ENCODE peak calls at places on chromosomes 12 and 14, in seven cellular contexts. One of them, this sample, is unnamed. For H3K36me3, the result is how much of the 10 kb centered on the place peaks cover.

GRCh38 chr14:104659146-104659545 is 30.3 kb upstream of the INF2 start:
- DNase-seq in GM12878: no peak
- DNase-seq in HepG2: no peak
- DNase-seq in HCT116: no peak
- DNase-seq in H1: no peak
- DNase-seq in SK-N-SH: no peak
- DNase-seq in K562: no peak
- DNase-seq in this sample: no peak

GRCh38 chr12:48765753-48766162 is 23.1 kb downstream of the ADCY6 start:
- DNase-seq in K562: no peak
- DNase-seq in GM12878: no peak
- DNase-seq in H1: no peak
- DNase-seq in SK-N-SH: no peak
- DNase-seq in HepG2: no peak
- DNase-seq in HCT116: no peak
- DNase-seq in this sample: no peak

GRCh38 chr14:65501328-65501727 is 88.8 kb downstream of the FUT8 start:
- DNase-seq in SK-N-SH: no peak
- DNase-seq in H1: no peak
- DNase-seq in GM12878: peak
- DNase-seq in HepG2: no peak
- DNase-seq in HCT116: no peak
- DNase-seq in K562: no peak
- DNase-seq in this sample: no peak

GRCh38 chr12:132190012-132190755 is 45.9 kb downstream of the NOC4L start:
- DNase-seq in SK-N-SH: no peak
- DNase-seq in HCT116: no peak
- DNase-seq in H1: peak
- DNase-seq in K562: no peak
- DNase-seq in GM12878: no peak
- DNase-seq in HepG2: no peak
- DNase-seq in this sample: no peak

GRCh38 chr12:64006211-64006610 is 161.7 kb downstream of the SRGAP1 start:
- DNase-seq in GM12878: no peak
- DNase-seq in K562: no peak
- DNase-seq in H1: no peak
- DNase-seq in HepG2: no peak
- DNase-seq in HCT116: no peak
- DNase-seq in SK-N-SH: no peak
- DNase-seq in this sample: no peak

GRCh38 chr14:31677630-31678029 is 116.4 kb downstream of the NUBPL start:
- DNase-seq in SK-N-SH: no peak
- DNase-seq in HCT116: no peak
- DNase-seq in K562: no peak
- DNase-seq in GM12878: no peak
- DNase-seq in HepG2: peak
- DNase-seq in H1: no peak
- DNase-seq in this sample: no peak

GRCh38 chr12:59283012-59283411 is 312.8 kb upstream of the SLC16A7 start:
- DNase-seq in GM12878: no peak
- DNase-seq in SK-N-SH: no peak
- DNase-seq in HCT116: no peak
- DNase-seq in HepG2: no peak
- DNase-seq in H1: peak
- DNase-seq in K562: no peak
- DNase-seq in this sample: no peak

GRCh38 chr12:81976661-81977060 is 217.5 kb upstream of the PPFIA2 start:
- DNase-seq in HCT116: no peak
- DNase-seq in GM12878: no peak
- DNase-seq in HepG2: no peak
- DNase-seq in K562: no peak
- DNase-seq in H1: no peak
- DNase-seq in SK-N-SH: no peak
- DNase-seq in this sample: no peak

GRCh38 chr14:92531151-92531873 is 17.7 kb downstream of the RIN3 start:
- DNase-seq in H1: no peak
- DNase-seq in SK-N-SH: no peak
- DNase-seq in HCT116: no peak
- DNase-seq in K562: no peak
- DNase-seq in HepG2: no peak
- DNase-seq in GM12878: no peak
- DNase-seq in this sample: no peak

GRCh38 chr12:124391340-124392261 is 96.7 kb downstream of the RFLNA start:
- DNase-seq in HCT116: peak
- DNase-seq in GM12878: peak
- DNase-seq in SK-N-SH: no peak
- DNase-seq in HepG2: no peak
- DNase-seq in K562: no peak
- DNase-seq in H1: no peak
- DNase-seq in this sample: no peak

GRCh38 chr12:132162508-132163031 is 18.3 kb downstream of the NOC4L start:
- DNase-seq in H1: no peak
- DNase-seq in HCT116: no peak
- DNase-seq in SK-N-SH: peak
- DNase-seq in K562: no peak
- DNase-seq in GM12878: no peak
- DNase-seq in HepG2: no peak
- DNase-seq in this sample: no peak

GRCh38 chr12:96047621-96048211 is 12.3 kb upstream of the LTA4H start:
- DNase-seq in SK-N-SH: no peak
- DNase-seq in K562: no peak
- DNase-seq in H1: no peak
- DNase-seq in GM12878: peak
- DNase-seq in HCT116: peak
- DNase-seq in HepG2: peak
- DNase-seq in this sample: no peak

GRCh38 chr12:30138483-30138882 is 354.7 kb upstream of the TMTC1 start:
- DNase-seq in HCT116: no peak
- DNase-seq in GM12878: no peak
- DNase-seq in SK-N-SH: no peak
- DNase-seq in HepG2: no peak
- DNase-seq in K562: no peak
- DNase-seq in H1: no peak
- DNase-seq in this sample: peak

GRCh38 chr14:88454886-88455285 is 69.4 kb downstream of the SPATA7 start:
- DNase-seq in H1: no peak
- DNase-seq in HCT116: no peak
- DNase-seq in K562: no peak
- DNase-seq in HepG2: no peak
- DNase-seq in SK-N-SH: no peak
- DNase-seq in GM12878: no peak
- DNase-seq in this sample: no peak

GRCh38 chr14:33291529-33292104 is 352.9 kb downstream of the NPAS3 start:
- DNase-seq in HepG2: no peak
- DNase-seq in HCT116: no peak
- DNase-seq in H1: no peak
- DNase-seq in SK-N-SH: no peak
- DNase-seq in K562: no peak
- DNase-seq in GM12878: no peak
- DNase-seq in this sample: no peak

GRCh38 chr12:44874981-44875416 is 1.1 kb downstream of the NELL2 start:
- DNase-seq in HCT116: no peak
- DNase-seq in K562: no peak
- DNase-seq in SK-N-SH: peak
- DNase-seq in H1: peak
- DNase-seq in GM12878: no peak
- DNase-seq in HepG2: no peak
- DNase-seq in this sample: peak

GRCh38 chr12:52232916-52233461 is at the start of gene KRT7:
- DNase-seq in H1: peak
- DNase-seq in HCT116: no peak
- DNase-seq in GM12878: no peak
- DNase-seq in K562: no peak
- DNase-seq in SK-N-SH: peak
- DNase-seq in HepG2: no peak
- DNase-seq in this sample: no peak

GRCh38 chr14:93042968-93043940 is 72.5 kb downstream of the ITPK1 start:
- DNase-seq in GM12878: no peak
- DNase-seq in HCT116: peak
- DNase-seq in K562: no peak
- DNase-seq in HepG2: peak
- DNase-seq in SK-N-SH: peak
- DNase-seq in H1: no peak
- DNase-seq in this sample: no peak

GRCh38 chr12:79919762-79920161 is 15.1 kb downstream of the PPP1R12A start:
- DNase-seq in HCT116: no peak
- DNase-seq in SK-N-SH: no peak
- DNase-seq in H1: no peak
- DNase-seq in K562: no peak
- DNase-seq in GM12878: no peak
- DNase-seq in HepG2: no peak
- DNase-seq in this sample: no peak

GRCh38 chr12:95608252-95609033 is 57.2 kb upstream of the USP44 start:
- DNase-seq in GM12878: no peak
- DNase-seq in H1: no peak
- DNase-seq in HepG2: peak
- DNase-seq in HCT116: no peak
- DNase-seq in K562: no peak
- DNase-seq in SK-N-SH: no peak
- DNase-seq in this sample: peak

GRCh38 chr12:97568336-97569180 is 106.0 kb downstream of the RMST start:
- DNase-seq in GM12878: no peak
- DNase-seq in HCT116: no peak
- DNase-seq in SK-N-SH: no peak
- DNase-seq in HepG2: peak
- DNase-seq in K562: no peak
- DNase-seq in H1: no peak
- DNase-seq in this sample: no peak

GRCh38 chr12:52310622-52311281 is 10.4 kb downstream of the KRT83 start:
- DNase-seq in HepG2: no peak
- DNase-seq in GM12878: no peak
- DNase-seq in HCT116: no peak
- DNase-seq in H1: no peak
- DNase-seq in K562: no peak
- DNase-seq in SK-N-SH: no peak
- DNase-seq in this sample: no peak

GRCh38 chr12:38998887-38999482 is 93.6 kb upstream of the CPNE8 start:
- DNase-seq in HepG2: no peak
- DNase-seq in HCT116: no peak
- DNase-seq in GM12878: no peak
- DNase-seq in K562: no peak
- DNase-seq in SK-N-SH: peak
- DNase-seq in H1: no peak
- DNase-seq in this sample: no peak

DNA sequence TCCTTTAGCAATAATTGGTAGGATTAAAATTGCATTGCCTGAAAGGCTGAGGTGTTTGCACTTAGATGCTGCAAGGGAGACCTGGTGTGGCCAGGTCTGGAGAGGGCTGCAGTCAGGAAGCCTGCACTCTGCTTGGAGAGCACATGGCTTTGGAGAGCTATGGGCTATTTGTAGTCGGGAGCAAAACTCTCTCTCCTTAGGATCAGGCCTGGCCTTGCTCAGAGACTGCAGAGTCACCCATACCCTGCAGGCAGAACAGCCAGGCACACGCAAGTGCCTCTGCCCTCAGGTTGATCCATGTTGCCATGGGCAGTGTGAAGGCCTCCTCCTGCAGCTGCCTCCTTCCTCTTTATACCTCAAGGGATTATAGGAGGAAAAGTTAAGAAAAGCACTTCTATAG is 26.8 kb downstream of the CKB start:
- DNase-seq in HCT116: no peak
- DNase-seq in HepG2: no peak
- DNase-seq in K562: no peak
- DNase-seq in SK-N-SH: no peak
- DNase-seq in H1: no peak
- DNase-seq in GM12878: no peak
- DNase-seq in this sample: no peak
- H3K36me3 ChIP-seq in HCT116: under half
- H3K36me3 ChIP-seq in HepG2: under half
- H3K36me3 ChIP-seq in K562: half or more
- H3K36me3 ChIP-seq in SK-N-SH: under half
- H3K36me3 ChIP-seq in H1: under half
- H3K36me3 ChIP-seq in GM12878: under half
- H3K36me3 ChIP-seq in this sample: under half

GRCh38 chr14:69606258-69606657 is 5.1 kb upstream of the SUSD6 start:
- DNase-seq in K562: no peak
- DNase-seq in GM12878: no peak
- DNase-seq in HepG2: peak
- DNase-seq in H1: no peak
- DNase-seq in HCT116: no peak
- DNase-seq in SK-N-SH: no peak
- DNase-seq in this sample: no peak
- TF ChIP-seq YY1 in K562: no peak
- TF ChIP-seq YY1 in GM12878: no peak
- TF ChIP-seq YY1 in HepG2: no peak
- TF ChIP-seq YY1 in H1: no peak
- TF ChIP-seq YY1 in HCT116: no peak
- TF ChIP-seq YY1 in SK-N-SH: no peak
- TF ChIP-seq YY1 in this sample: no peak

GRCh38 chr12:57093412-57094193 is 4.7 kb downstream of the NAB2 start:
- DNase-seq in HepG2: no peak
- DNase-seq in GM12878: no peak
- DNase-seq in H1: peak
- DNase-seq in HCT116: no peak
- DNase-seq in K562: peak
- DNase-seq in SK-N-SH: peak
- DNase-seq in this sample: no peak

GRCh38 chr12:57096748-57097553 is 8.0 kb downstream of the NAB2 start:
- DNase-seq in HCT116: no peak
- DNase-seq in H1: no peak
- DNase-seq in GM12878: no peak
- DNase-seq in K562: peak
- DNase-seq in SK-N-SH: peak
- DNase-seq in HepG2: no peak
- DNase-seq in this sample: no peak

GRCh38 chr12:57094194-57095160 is 5.6 kb downstream of the NAB2 start:
- DNase-seq in H1: no peak
- DNase-seq in HCT116: no peak
- DNase-seq in HepG2: no peak
- DNase-seq in GM12878: no peak
- DNase-seq in K562: no peak
- DNase-seq in SK-N-SH: peak
- DNase-seq in this sample: no peak

GRCh38 chr12:57096099-57096572 is 7.2 kb downstream of the NAB2 start:
- DNase-seq in SK-N-SH: peak
- DNase-seq in GM12878: no peak
- DNase-seq in H1: no peak
- DNase-seq in HCT116: no peak
- DNase-seq in HepG2: no peak
- DNase-seq in K562: peak
- DNase-seq in this sample: no peak

DNA sequence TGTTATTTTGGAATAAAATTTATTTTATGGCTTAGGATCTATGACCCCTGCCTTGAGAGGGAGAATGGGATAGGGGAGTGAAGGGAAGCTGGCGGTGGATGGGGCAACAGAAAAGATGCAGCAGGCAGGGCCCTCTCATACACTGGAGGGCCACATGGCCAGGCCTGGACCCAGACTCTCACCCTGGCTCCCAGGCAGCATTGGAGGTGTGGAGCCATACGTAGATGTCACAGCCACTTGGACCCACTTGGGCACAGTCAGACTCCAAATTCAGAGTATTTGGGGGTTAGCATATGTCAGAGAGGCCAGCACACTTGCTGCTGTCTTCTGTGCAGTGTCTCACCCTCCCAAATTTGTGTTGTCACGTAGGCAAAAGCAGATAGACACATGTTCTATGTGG is 6.5 kb downstream of the NAB2 start:
- DNase-seq in SK-N-SH: peak
- DNase-seq in HCT116: no peak
- DNase-seq in HepG2: no peak
- DNase-seq in K562: peak
- DNase-seq in H1: no peak
- DNase-seq in GM12878: no peak
- DNase-seq in this sample: no peak
- H3K36me3 ChIP-seq in SK-N-SH: under half
- H3K36me3 ChIP-seq in HCT116: under half
- H3K36me3 ChIP-seq in HepG2: under half
- H3K36me3 ChIP-seq in K562: half or more
- H3K36me3 ChIP-seq in H1: under half
- H3K36me3 ChIP-seq in GM12878: under half
- H3K36me3 ChIP-seq in this sample: half or more

GRCh38 chr12:93766802-93767523 is 89.8 kb downstream of the CRADD start:
- DNase-seq in SK-N-SH: peak
- DNase-seq in GM12878: no peak
- DNase-seq in K562: no peak
- DNase-seq in HepG2: no peak
- DNase-seq in HCT116: no peak
- DNase-seq in H1: no peak
- DNase-seq in this sample: no peak
- TF ChIP-seq YY1 in SK-N-SH: no peak
- TF ChIP-seq YY1 in GM12878: no peak
- TF ChIP-seq YY1 in K562: no peak
- TF ChIP-seq YY1 in HepG2: no peak
- TF ChIP-seq YY1 in HCT116: no peak
- TF ChIP-seq YY1 in H1: no peak
- TF ChIP-seq YY1 in this sample: no peak

This sample was measured in NT2/D1.